ENCODE peak calls at places on chromosomes 6 and 20, in eight cellular contexts. U, V, D, X, H, W, N and J are unnamed samples.

GRCh38 chr6:55276745-55277627 is 50.3 kb upstream of the GFRAL start:
- DNase-seq in U (no peak), V (peak; percentile 39), D (no peak), X (peak; percentile 36), H (no peak), W (peak; percentile 20), N (no peak), J (peak; percentile 20)

GRCh38 chr6:11414564-11414963 is 123.0 kb upstream of the TMEM170B start:
- DNase-seq in U (no peak), V (peak; percentile 93), D (no peak), X (peak; percentile 43), H (no peak), W (no peak), N (no peak), J (no peak)

GRCh38 chr6:45714795-45715507 is 300.7 kb downstream of the CLIC5 start:
- DNase-seq in U (no peak), V (peak; percentile 64), D (peak; percentile 43), X (peak; percentile 77), H (no peak), W (no peak), N (peak; percentile 62), J (peak; percentile 35)

GRCh38 chr20:64244281-64244805 is 11.2 kb upstream of the PCMTD2 start:
- DNase-seq in U (no peak), V (no peak), D (no peak), X (no peak), H (no peak), W (no peak), N (no peak), J (no peak)

GRCh38 chr6:132798820-132799538 is 542 bp upstream of the SLC18B1 start:
- DNase-seq in U (peak; percentile 83), V (peak; percentile 72), D (peak; percentile 57), X (peak; percentile 64), H (peak; percentile 82), W (peak; percentile 70), N (peak; percentile 72), J (peak; percentile 64)

GRCh38 chr6:149852881-149853280 is 11.3 kb downstream of the LRP11 start:
- DNase-seq in U (no peak), V (no peak), D (no peak), X (no peak), H (no peak), W (no peak), N (no peak), J (no peak)

GRCh38 chr20:46013826-46014516 is 5.3 kb downstream of the MMP9 start:
- DNase-seq in U (peak; percentile 84), V (peak; percentile 51), D (no peak), X (no peak), H (no peak), W (no peak), N (peak; percentile 60), J (peak; percentile 22)

GRCh38 chr6:3473773-3474172 is 16.9 kb upstream of the SLC22A23 start:
- DNase-seq in U (no peak), V (no peak), D (no peak), X (no peak), H (no peak), W (no peak), N (no peak), J (no peak)

GRCh38 chr6:20830576-20830975 is 296.3 kb downstream of the CDKAL1 start:
- DNase-seq in U (no peak), V (no peak), D (no peak), X (no peak), H (no peak), W (no peak), N (no peak), J (no peak)

GRCh38 chr6:30703821-30704220 is 13.0 kb upstream of the NRM start:
- DNase-seq in U (peak; percentile 24), V (no peak), D (no peak), X (no peak), H (peak; percentile 46), W (no peak), N (no peak), J (peak; percentile 19)

GRCh38 chr6:1312444-1313363 is 806 bp downstream of the FOXQ1 start:
- DNase-seq in U (peak; percentile 83), V (peak; percentile 37), D (no peak), X (peak; percentile 49), H (no peak), W (no peak), N (no peak), J (no peak)

GRCh38 chr6:131641554-131641953 is 4.5 kb downstream of the ENPP3 start:
- DNase-seq in U (no peak), V (no peak), D (no peak), X (no peak), H (no peak), W (no peak), N (no peak), J (no peak)

GRCh38 chr20:46350201-46350985 is 42.1 kb upstream of the CDH22 start:
- DNase-seq in U (no peak), V (peak; percentile 40), D (no peak), X (no peak), H (no peak), W (no peak), N (no peak), J (no peak)

GRCh38 chr6:11854418-11855165 is 76.0 kb upstream of the ADTRP start:
- DNase-seq in U (no peak), V (peak; percentile 81), D (no peak), X (no peak), H (no peak), W (no peak), N (no peak), J (no peak)

GRCh38 chr20:48404598-48404997 is 423.2 kb downstream of the PREX1 start:
- DNase-seq in U (no peak), V (no peak), D (no peak), X (no peak), H (no peak), W (no peak), N (no peak), J (no peak)

DNA sequence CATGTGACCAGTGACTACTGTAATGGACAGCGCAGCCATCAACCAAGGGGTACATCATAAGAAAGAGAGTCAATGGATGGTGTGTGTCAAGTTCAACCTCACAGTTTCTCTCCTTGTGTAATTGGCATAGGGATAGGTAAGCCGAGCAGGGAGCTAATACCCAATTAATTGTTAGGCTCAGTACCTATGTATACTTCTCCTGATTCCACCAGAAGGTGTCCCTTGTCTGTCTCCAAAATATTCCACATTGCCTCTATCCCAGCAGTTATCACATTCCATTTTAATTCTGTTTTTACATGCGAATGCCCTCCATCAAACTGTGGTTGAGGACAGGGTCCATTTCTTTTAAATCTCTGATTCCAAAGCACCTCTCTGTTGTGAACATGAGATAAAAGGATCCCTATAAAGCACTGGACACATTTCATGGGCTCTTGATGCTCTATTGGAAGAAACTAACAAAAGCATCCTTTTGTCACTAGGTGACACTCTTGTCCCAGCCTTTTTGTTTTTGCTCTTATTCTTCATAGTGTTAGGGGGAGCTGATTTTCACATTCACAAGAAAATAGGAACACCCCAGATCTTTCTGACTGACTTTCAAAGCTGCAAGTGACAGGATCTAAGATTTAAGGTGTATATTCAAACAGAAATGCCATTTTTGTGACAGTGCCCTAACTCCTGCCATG is 38.9 kb downstream of the FBXO9 start:
- DNase-seq in U (no peak), V (peak; percentile 28), D (no peak), X (no peak), H (no peak), W (no peak), N (no peak), J (no peak)
- H3K27ac ChIP-seq in U (no peak overlapping the region), V (no peak overlapping the region), D (no peak overlapping the region), X (no peak overlapping the region), H (no peak overlapping the region), W (no peak overlapping the region), N (no peak overlapping the region), J (no peak overlapping the region)

GRCh38 chr20:59678286-59678685 is 73.9 kb downstream of the PHACTR3 start:
- DNase-seq in U (no peak), V (no peak), D (no peak), X (no peak), H (no peak), W (no peak), N (no peak), J (no peak)

GRCh38 chr20:59677586-59677985 is 73.2 kb downstream of the PHACTR3 start:
- DNase-seq in U (no peak), V (no peak), D (no peak), X (no peak), H (no peak), W (no peak), N (no peak), J (no peak)

GRCh38 chr20:59673998-59674445 is 69.7 kb downstream of the PHACTR3 start:
- DNase-seq in U (no peak), V (no peak), D (no peak), X (no peak), H (no peak), W (no peak), N (no peak), J (no peak)

GRCh38 chr20:59676877-59677140 is 72.5 kb downstream of the PHACTR3 start:
- DNase-seq in U (no peak), V (no peak), D (no peak), X (no peak), H (no peak), W (no peak), N (no peak), J (no peak)

DNA sequence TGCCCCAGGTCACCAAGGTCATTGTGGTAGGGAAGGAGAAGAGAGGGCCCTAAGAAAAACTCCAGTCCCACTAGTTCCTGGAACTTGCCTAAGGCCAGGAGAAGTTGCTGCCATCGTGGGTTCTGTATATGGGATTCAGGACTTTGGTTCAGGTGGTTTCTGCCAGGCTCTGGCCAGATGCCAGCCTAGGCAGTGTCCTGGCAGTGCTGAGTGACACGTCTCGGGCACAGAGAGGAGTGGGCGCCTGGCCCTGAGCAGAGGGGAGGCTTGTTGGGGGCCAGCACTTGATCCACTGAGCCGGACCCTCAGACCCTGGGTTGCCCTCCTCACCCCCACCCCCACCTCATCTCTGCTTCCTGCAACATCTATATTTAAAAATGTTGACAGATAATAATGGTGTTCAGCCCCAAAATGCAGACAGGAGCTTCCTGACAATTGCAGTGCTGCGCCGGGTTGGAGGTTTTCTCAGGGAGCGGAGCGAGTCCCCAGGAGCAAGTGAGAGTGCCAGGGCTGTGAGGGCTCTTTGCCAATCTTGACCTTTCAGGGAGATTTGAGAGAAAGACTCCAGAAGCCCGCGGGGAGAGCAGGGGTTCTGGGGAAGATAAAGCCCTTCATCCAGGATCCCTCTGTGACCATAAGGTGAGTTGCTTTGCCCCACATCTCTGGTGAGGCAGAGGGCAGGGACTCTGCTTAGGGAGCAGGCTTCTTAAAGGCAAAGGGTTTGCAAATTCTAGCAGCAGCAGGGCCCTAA is 72.0 kb downstream of the PHACTR3 start:
- DNase-seq in U (no peak), V (no peak), D (no peak), X (no peak), H (no peak), W (no peak), N (no peak), J (no peak)
- H3K27me3 ChIP-seq in U (no peaks in the 10 kb centered on the region), V (peaks cover 3% of the 10 kb centered on the region), D (peaks cover 33% of the 10 kb centered on the region), X (peaks cover 3% of the 10 kb centered on the region), H (no peaks in the 10 kb centered on the region), W (peaks cover 34% of the 10 kb centered on the region), N (peaks cover 4% of the 10 kb centered on the region), J (no peaks in the 10 kb centered on the region)

GRCh38 chr20:50593005-50593335 is 82.8 kb downstream of the PTPN1 start:
- DNase-seq in U (no peak), V (no peak), D (no peak), X (no peak), H (no peak), W (no peak), N (no peak), J (no peak)
- H3K4me1 ChIP-seq in U (no peaks in the 10 kb centered on the region), V (peaks cover 7% of the 10 kb centered on the region), D (no peaks in the 10 kb centered on the region), X (peaks cover 1% of the 10 kb centered on the region), H (no peaks in the 10 kb centered on the region), W (peaks cover 43% of the 10 kb centered on the region), N (no peaks in the 10 kb centered on the region), J (peaks cover 6% of the 10 kb centered on the region)

DNA sequence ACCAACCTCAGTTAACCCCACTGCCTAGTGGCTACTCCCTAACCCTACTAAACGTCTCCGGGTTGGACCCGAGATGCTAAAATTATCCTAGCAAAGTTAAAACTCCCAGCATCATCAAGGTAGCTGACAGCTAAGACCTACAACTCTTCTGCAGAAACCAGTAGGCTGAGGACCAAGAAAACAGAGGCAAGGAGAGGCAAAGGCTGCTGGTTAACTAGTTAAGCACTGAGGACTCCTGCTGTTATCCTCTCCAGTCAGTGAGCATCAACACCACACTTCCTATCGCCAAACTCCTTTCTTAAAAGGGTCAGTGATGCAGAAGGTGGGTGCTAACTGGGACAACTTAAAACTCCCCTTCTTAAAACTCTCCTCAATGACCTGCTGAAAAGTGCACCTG is 1.8 kb downstream of the TRERF1 start:
- DNase-seq in U (no peak), V (no peak), D (no peak), X (no peak), H (no peak), W (no peak), N (no peak), J (no peak)
- H3K27ac ChIP-seq in U (peak overlapping the region; percentile 19), V (no peak overlapping the region), D (peak overlapping the region; percentile 91), X (peak overlapping the region; percentile 87), H (no peak overlapping the region), W (peak overlapping the region; percentile 92), N (peak overlapping the region; percentile 49), J (peak overlapping the region; percentile 49)